ENCODE peak calls at places on chromosome 6, in ten cellular contexts. N, X, Z, T, P, J, F, W, Y and I are unnamed samples.

GRCh38 chr6:47865206-47865605 is 83.4 kb downstream of the OPN5 start:
- DNase-seq in N (no peak), X (no peak), Z (no peak), T (no peak), P (no peak), J (no peak), F (no peak), W (no peak), Y (no peak), I (no peak)

GRCh38 chr6:13478525-13478962 is 8.9 kb downstream of the GFOD1 start:
- DNase-seq in N (no peak), X (no peak), Z (no peak), T (no peak), P (no peak), J (no peak), F (no peak), W (no peak), Y (no peak), I (no peak)

GRCh38 chr6:164897523-164898094 is 411.8 kb downstream of the C6orf118 start:
- DNase-seq in N (no peak), X (no peak), Z (peak), T (no peak), P (no peak), J (no peak), F (no peak), W (no peak), Y (no peak), I (no peak)

GRCh38 chr6:136446579-136447182 is 103.5 kb downstream of the MAP7 start:
- DNase-seq in N (no peak), X (no peak), Z (no peak), T (no peak), P (peak), J (no peak), F (no peak), W (no peak), Y (no peak), I (no peak)

GRCh38 chr6:149013932-149014331 is 267.1 kb downstream of the UST start:
- DNase-seq in N (no peak), X (no peak), Z (no peak), T (no peak), P (no peak), J (no peak), F (no peak), W (no peak), Y (no peak), I (no peak)

GRCh38 chr6:85287654-85288053 is 162.2 kb upstream of the NT5E start:
- DNase-seq in N (no peak), X (no peak), Z (no peak), T (no peak), P (no peak), J (no peak), F (no peak), W (no peak), Y (no peak), I (no peak)

GRCh38 chr6:25477006-25477590 is 174.9 kb upstream of the SCGN start:
- DNase-seq in N (no peak), X (no peak), Z (no peak), T (no peak), P (peak), J (no peak), F (no peak), W (no peak), Y (no peak), I (no peak)

GRCh38 chr6:56490994-56491393 is 151.7 kb downstream of the DST start:
- DNase-seq in N (no peak), X (no peak), Z (no peak), T (no peak), P (peak), J (no peak), F (no peak), W (no peak), Y (no peak), I (no peak)

GRCh38 chr6:41560440-41561192 is 14.4 kb downstream of the FOXP4 start:
- DNase-seq in N (no peak), X (peak), Z (peak), T (no peak), P (no peak), J (peak), F (peak), W (no peak), Y (peak), I (no peak)
- TF ChIP-seq POLR2A in N (no peak), X (no peak), Z (no peak), T (no peak), P (no peak), J (peak), F (no peak), W (no peak), Y (peak), I (no peak)

DNA sequence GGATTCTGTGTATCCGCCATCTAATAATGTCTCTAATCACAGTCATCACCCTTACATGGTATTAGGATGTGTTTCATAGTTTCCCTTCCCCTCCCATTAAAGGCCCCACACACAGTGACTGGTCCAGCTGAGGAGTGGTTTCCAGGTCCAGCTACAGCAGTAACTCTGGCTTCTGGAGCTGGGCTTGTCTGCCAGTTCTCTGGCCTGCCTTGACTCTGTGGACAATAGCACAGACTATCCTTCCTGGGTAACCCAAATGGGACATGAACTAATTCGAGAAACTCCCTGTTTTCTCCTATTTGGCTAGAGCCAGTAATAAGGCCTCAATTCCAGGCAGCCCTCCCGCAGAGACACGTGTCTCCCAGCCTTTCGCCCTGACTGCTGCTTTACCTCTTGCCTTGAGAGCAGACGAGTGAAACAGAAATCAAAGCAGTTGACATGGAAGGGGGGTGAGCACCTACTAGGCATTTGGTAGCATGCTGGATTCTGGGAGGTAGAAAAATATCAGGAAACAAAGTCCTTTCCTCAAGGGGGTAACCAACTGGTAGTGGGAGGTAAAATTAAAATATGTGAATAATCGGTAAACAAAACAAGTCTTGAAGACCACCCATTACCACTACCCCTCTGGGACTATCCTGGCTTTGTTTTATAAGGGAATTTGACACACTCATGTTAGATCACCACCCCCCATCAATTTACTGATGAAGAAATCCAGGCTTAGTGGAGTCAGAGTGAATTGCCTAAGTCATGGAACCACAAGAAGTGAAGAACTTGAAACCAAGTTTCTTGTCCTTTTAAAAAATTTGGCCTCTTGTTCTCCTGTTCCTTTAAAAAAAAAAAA is 1.2 kb downstream of the TRAF3IP2 start:
- DNase-seq in N (no peak), X (peak), Z (peak), T (peak), P (peak), J (peak), F (peak), W (peak), Y (peak), I (no peak)
- TF ChIP-seq POLR2A in N (no peak), X (peak), Z (no peak), T (no peak), P (no peak), J (no peak), F (peak), W (peak), Y (peak), I (no peak)

GRCh38 chr6:44201200-44201599 is 15.5 kb upstream of the MYMX start:
- DNase-seq in N (no peak), X (peak), Z (no peak), T (no peak), P (no peak), J (no peak), F (peak), W (no peak), Y (no peak), I (peak)
- TF ChIP-seq POLR2A in N (no peak), X (no peak), Z (no peak), T (no peak), P (no peak), J (no peak), F (no peak), W (no peak), Y (no peak), I (no peak)

GRCh38 chr6:114362396-114362795 is 19.6 kb upstream of the HS3ST5 start:
- DNase-seq in N (no peak), X (no peak), Z (no peak), T (no peak), P (no peak), J (no peak), F (no peak), W (no peak), Y (no peak), I (no peak)

GRCh38 chr6:114364295-114364694 is 21.5 kb upstream of the HS3ST5 start:
- DNase-seq in N (no peak), X (no peak), Z (no peak), T (no peak), P (peak), J (no peak), F (no peak), W (no peak), Y (no peak), I (no peak)

GRCh38 chr6:114366899-114367298 is 24.1 kb upstream of the HS3ST5 start:
- DNase-seq in N (no peak), X (no peak), Z (no peak), T (no peak), P (no peak), J (no peak), F (no peak), W (no peak), Y (no peak), I (no peak)

GRCh38 chr6:114361036-114361435 is 18.2 kb upstream of the HS3ST5 start:
- DNase-seq in N (no peak), X (no peak), Z (no peak), T (no peak), P (no peak), J (no peak), F (no peak), W (no peak), Y (no peak), I (no peak)

DNA sequence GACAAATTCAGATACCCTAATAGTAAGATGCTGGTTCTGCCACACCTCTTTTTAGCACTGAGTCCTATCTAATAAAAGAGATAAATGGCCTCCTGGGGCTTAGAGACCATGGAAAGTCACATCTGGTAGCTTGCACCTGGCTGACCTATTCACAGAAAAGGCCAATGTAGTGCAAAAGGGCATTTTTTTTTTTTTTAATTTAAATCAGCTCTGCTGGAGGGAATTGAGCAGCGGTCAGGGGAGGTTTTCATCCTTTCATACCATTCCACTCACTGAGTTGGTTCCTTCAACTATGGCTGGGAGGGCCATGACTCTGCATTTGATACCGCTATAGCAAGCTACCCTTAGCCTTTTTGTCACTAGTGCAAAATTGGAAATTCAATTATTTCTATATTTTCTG is 20.1 kb upstream of the HS3ST5 start:
- DNase-seq in N (no peak), X (no peak), Z (no peak), T (no peak), P (no peak), J (no peak), F (no peak), W (no peak), Y (no peak), I (no peak)
- TF ChIP-seq POLR2A in N (no peak), X (no peak), Z (no peak), T (no peak), P (no peak), J (no peak), F (no peak), W (no peak), Y (no peak), I (no peak)

GRCh38 chr6:28488916-28489365 is 26.7 kb downstream of the GPX6 start:
- DNase-seq in N (no peak), X (no peak), Z (peak), T (peak), P (peak), J (peak), F (no peak), W (no peak), Y (no peak), I (no peak)

GRCh38 chr6:28490191-28490890 is 25.3 kb downstream of the GPX6 start:
- DNase-seq in N (no peak), X (no peak), Z (peak), T (no peak), P (peak), J (peak), F (no peak), W (no peak), Y (no peak), I (no peak)

GRCh38 chr6:28486988-28487742 is 28.4 kb downstream of the GPX6 start:
- DNase-seq in N (no peak), X (no peak), Z (no peak), T (no peak), P (no peak), J (no peak), F (no peak), W (no peak), Y (no peak), I (no peak)

GRCh38 chr6:28491984-28492317 is 23.6 kb downstream of the GPX6 start:
- DNase-seq in N (no peak), X (no peak), Z (peak), T (no peak), P (no peak), J (no peak), F (no peak), W (no peak), Y (no peak), I (no peak)

GRCh38 chr6:28489366-28490190 is 26.0 kb downstream of the GPX6 start:
- DNase-seq in N (no peak), X (peak), Z (peak), T (peak), P (peak), J (peak), F (peak), W (peak), Y (peak), I (peak)
- TF ChIP-seq POLR2A in N (peak), X (no peak), Z (peak), T (no peak), P (no peak), J (peak), F (no peak), W (peak), Y (no peak), I (peak)

GRCh38 chr6:2764610-2765165 is 505 bp upstream of the WRNIP1 start:
- DNase-seq in N (no peak), X (peak), Z (peak), T (peak), P (peak), J (peak), F (peak), W (peak), Y (peak), I (peak)
- TF ChIP-seq POLR2A in N (no peak), X (no peak), Z (peak), T (no peak), P (peak), J (peak), F (no peak), W (no peak), Y (peak), I (peak)

GRCh38 chr6:88963139-88964090 is at the start of gene RNGTT:
- DNase-seq in N (peak), X (peak), Z (peak), T (peak), P (peak), J (peak), F (peak), W (peak), Y (peak), I (peak)
- TF ChIP-seq POLR2A in N (no peak), X (peak), Z (peak), T (peak), P (peak), J (no peak), F (peak), W (peak), Y (peak), I (peak)

DNA sequence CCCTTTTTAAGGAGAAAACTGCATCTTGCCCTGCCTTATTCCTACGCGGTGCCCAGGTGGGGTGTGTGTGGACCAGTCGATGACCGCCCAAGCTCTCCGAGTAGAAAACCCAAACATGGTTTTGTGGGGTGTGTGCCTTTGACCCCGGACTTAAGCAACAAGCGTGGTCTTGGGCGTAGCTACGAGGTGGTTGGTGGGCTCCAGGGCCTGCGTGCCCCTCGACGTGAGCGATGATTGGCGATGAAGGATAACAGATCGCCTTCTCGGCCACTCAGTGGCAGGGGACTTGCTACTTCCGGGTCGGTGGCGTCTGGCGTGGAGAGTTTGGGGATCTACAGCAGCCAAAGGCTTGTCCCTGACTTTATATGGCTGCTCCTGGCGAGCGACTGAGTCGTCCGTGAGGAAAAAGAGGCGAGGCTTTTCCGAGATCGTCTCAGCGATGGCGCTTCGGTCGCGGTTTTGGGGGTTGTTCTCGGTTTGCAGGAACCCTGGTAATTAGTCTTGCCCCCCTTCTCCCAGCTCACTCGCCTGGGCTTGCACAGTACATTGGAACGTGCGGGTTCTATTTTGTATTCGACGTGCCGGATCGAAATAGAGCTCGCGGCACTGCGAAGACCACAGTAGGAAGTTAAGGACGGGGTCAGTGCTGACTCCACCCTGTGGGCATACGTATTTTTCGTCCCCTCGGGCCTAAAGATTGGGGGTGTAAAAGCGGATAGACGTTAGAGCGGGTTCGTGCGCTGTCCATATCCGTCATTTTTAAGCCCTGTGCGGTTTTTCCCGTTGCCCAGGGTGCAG is at the start of gene MRPL18:
- DNase-seq in N (peak), X (peak), Z (peak), T (peak), P (peak), J (peak), F (peak), W (peak), Y (peak), I (peak)
- TF ChIP-seq POLR2A in N (no peak), X (peak), Z (peak), T (peak), P (peak), J (peak), F (peak), W (peak), Y (peak), I (no peak)

GRCh38 chr6:16253399-16254144 is 15.2 kb downstream of the GMPR start:
- DNase-seq in N (no peak), X (no peak), Z (no peak), T (no peak), P (no peak), J (peak), F (no peak), W (no peak), Y (no peak), I (no peak)

GRCh38 chr6:16256781-16257180 is 18.4 kb downstream of the GMPR start:
- DNase-seq in N (no peak), X (no peak), Z (no peak), T (no peak), P (no peak), J (peak), F (no peak), W (no peak), Y (no peak), I (no peak)

GRCh38 chr6:16254535-16254934 is 16.1 kb downstream of the GMPR start:
- DNase-seq in N (no peak), X (no peak), Z (no peak), T (no peak), P (no peak), J (no peak), F (no peak), W (no peak), Y (no peak), I (no peak)

GRCh38 chr6:16258709-16259075 is 20.3 kb downstream of the GMPR start:
- DNase-seq in N (no peak), X (no peak), Z (no peak), T (no peak), P (no peak), J (peak), F (no peak), W (no peak), Y (no peak), I (no peak)

DNA sequence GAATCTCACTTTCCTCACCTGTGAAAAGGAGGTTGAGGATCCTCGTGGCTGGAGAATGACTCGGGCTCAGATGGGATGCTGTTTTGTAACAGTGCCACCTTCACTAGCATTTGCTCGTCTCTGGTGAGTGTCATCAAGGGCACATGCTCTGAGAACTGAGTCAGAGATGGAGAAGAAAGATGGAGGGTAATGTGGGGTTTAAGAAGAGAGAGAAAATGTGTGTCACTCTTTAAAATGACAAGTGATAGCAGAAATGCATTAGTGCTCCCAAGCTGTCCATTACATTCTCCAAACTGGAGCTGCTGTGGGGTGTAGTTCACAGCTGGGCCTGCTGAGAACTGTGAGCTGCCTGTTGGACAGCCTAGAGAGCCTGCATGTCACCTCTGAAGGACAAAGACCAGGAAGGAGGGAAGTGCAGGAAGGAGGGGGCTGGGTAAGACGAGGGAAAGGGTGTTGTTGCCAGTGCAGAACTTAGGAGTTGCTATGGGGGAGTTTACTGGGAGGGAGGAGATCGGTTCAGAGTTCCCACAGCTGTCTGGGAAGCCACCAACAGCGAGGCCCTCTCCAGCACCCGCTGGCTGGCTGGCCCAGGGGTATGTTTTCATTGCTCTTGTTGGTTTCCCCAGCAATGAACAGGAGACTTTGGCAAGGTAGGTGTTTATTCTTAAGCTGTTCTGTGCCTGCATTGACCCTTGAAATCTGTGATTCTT is 19.8 kb downstream of the GMPR start:
- DNase-seq in N (no peak), X (no peak), Z (no peak), T (no peak), P (peak), J (peak), F (no peak), W (peak), Y (no peak), I (no peak)
- TF ChIP-seq POLR2A in N (no peak), X (no peak), Z (no peak), T (no peak), P (no peak), J (no peak), F (no peak), W (no peak), Y (no peak), I (no peak)

GRCh38 chr6:3848925-3849605 is at the start of gene FAM50B:
- DNase-seq in N (peak), X (peak), Z (peak), T (peak), P (peak), J (peak), F (peak), W (peak), Y (peak), I (peak)
- TF ChIP-seq POLR2A in N (no peak), X (no peak), Z (peak), T (peak), P (no peak), J (peak), F (no peak), W (peak), Y (no peak), I (no peak)